ENCODE peak calls at places on chromosomes 3 and 15, in six cellular contexts. One of them, this sample, is unnamed.

GRCh38 chr15:101031203-101031602 is 112.0 kb downstream of the LRRK1 start:
- DNase-seq in RPMI8226: no peak
- DNase-seq in GM10248: no peak
- DNase-seq in stimulated activated CD8-positive, alpha-beta memory T cell treated with anti-CD3 and anti-CD28 coated beads, Interleukin-2, amount 100 ng/mL, for 48 hours: no peak
- DNase-seq in GM20000: no peak
- DNase-seq in stimulated activated CD4-positive, alpha-beta T cell treated with anti-CD3 and anti-CD28 coated beads, Interleukin-15, amount 100 ng/mL, for 1 hour: no peak
- DNase-seq in this sample: no peak

GRCh38 chr3:151428386-151428785 is 32.5 kb downstream of the IGSF10 start:
- DNase-seq in RPMI8226: no peak
- DNase-seq in GM10248: no peak
- DNase-seq in stimulated activated CD8-positive, alpha-beta memory T cell treated with anti-CD3 and anti-CD28 coated beads, Interleukin-2, amount 100 ng/mL, for 48 hours: no peak
- DNase-seq in GM20000: no peak
- DNase-seq in stimulated activated CD4-positive, alpha-beta T cell treated with anti-CD3 and anti-CD28 coated beads, Interleukin-15, amount 100 ng/mL, for 1 hour: no peak
- DNase-seq in this sample: no peak

GRCh38 chr15:80059786-80060489 is 462 bp downstream of the ZFAND6 start:
- DNase-seq in RPMI8226: peak; percentile 88
- DNase-seq in GM10248: peak; percentile 79
- DNase-seq in stimulated activated CD8-positive, alpha-beta memory T cell treated with anti-CD3 and anti-CD28 coated beads, Interleukin-2, amount 100 ng/mL, for 48 hours: peak; percentile 73
- DNase-seq in GM20000: peak; percentile 90
- DNase-seq in stimulated activated CD4-positive, alpha-beta T cell treated with anti-CD3 and anti-CD28 coated beads, Interleukin-15, amount 100 ng/mL, for 1 hour: no peak
- DNase-seq in this sample: peak; percentile 38

GRCh38 chr3:4741404-4742307 is 237.6 kb upstream of the BHLHE40 start:
- DNase-seq in RPMI8226: no peak
- DNase-seq in GM10248: no peak
- DNase-seq in stimulated activated CD8-positive, alpha-beta memory T cell treated with anti-CD3 and anti-CD28 coated beads, Interleukin-2, amount 100 ng/mL, for 48 hours: no peak
- DNase-seq in GM20000: no peak
- DNase-seq in stimulated activated CD4-positive, alpha-beta T cell treated with anti-CD3 and anti-CD28 coated beads, Interleukin-15, amount 100 ng/mL, for 1 hour: no peak
- DNase-seq in this sample: no peak

GRCh38 chr3:30826381-30827061 is 67.9 kb downstream of the GADL1 start:
- DNase-seq in RPMI8226: no peak
- DNase-seq in GM10248: no peak
- DNase-seq in stimulated activated CD8-positive, alpha-beta memory T cell treated with anti-CD3 and anti-CD28 coated beads, Interleukin-2, amount 100 ng/mL, for 48 hours: no peak
- DNase-seq in GM20000: no peak
- DNase-seq in stimulated activated CD4-positive, alpha-beta T cell treated with anti-CD3 and anti-CD28 coated beads, Interleukin-15, amount 100 ng/mL, for 1 hour: no peak
- DNase-seq in this sample: no peak

GRCh38 chr3:57793737-57794187 is 37.7 kb downstream of the SLMAP start:
- DNase-seq in RPMI8226: no peak
- DNase-seq in GM10248: no peak
- DNase-seq in stimulated activated CD8-positive, alpha-beta memory T cell treated with anti-CD3 and anti-CD28 coated beads, Interleukin-2, amount 100 ng/mL, for 48 hours: no peak
- DNase-seq in GM20000: no peak
- DNase-seq in stimulated activated CD4-positive, alpha-beta T cell treated with anti-CD3 and anti-CD28 coated beads, Interleukin-15, amount 100 ng/mL, for 1 hour: no peak
- DNase-seq in this sample: no peak

GRCh38 chr15:28117591-28117990 is 18.5 kb upstream of the OCA2 start:
- DNase-seq in RPMI8226: no peak
- DNase-seq in GM10248: no peak
- DNase-seq in stimulated activated CD8-positive, alpha-beta memory T cell treated with anti-CD3 and anti-CD28 coated beads, Interleukin-2, amount 100 ng/mL, for 48 hours: no peak
- DNase-seq in GM20000: no peak
- DNase-seq in stimulated activated CD4-positive, alpha-beta T cell treated with anti-CD3 and anti-CD28 coated beads, Interleukin-15, amount 100 ng/mL, for 1 hour: no peak
- DNase-seq in this sample: no peak

GRCh38 chr3:167350245-167350862 is 29.7 kb downstream of the ZBBX start:
- DNase-seq in RPMI8226: peak; percentile 57
- DNase-seq in GM10248: no peak
- DNase-seq in stimulated activated CD8-positive, alpha-beta memory T cell treated with anti-CD3 and anti-CD28 coated beads, Interleukin-2, amount 100 ng/mL, for 48 hours: no peak
- DNase-seq in GM20000: peak; percentile 3
- DNase-seq in stimulated activated CD4-positive, alpha-beta T cell treated with anti-CD3 and anti-CD28 coated beads, Interleukin-15, amount 100 ng/mL, for 1 hour: no peak
- DNase-seq in this sample: peak; percentile 2

GRCh38 chr3:177802151-177802900 is 605.0 kb upstream of the TBL1XR1 start:
- DNase-seq in RPMI8226: no peak
- DNase-seq in GM10248: no peak
- DNase-seq in stimulated activated CD8-positive, alpha-beta memory T cell treated with anti-CD3 and anti-CD28 coated beads, Interleukin-2, amount 100 ng/mL, for 48 hours: no peak
- DNase-seq in GM20000: no peak
- DNase-seq in stimulated activated CD4-positive, alpha-beta T cell treated with anti-CD3 and anti-CD28 coated beads, Interleukin-15, amount 100 ng/mL, for 1 hour: no peak
- DNase-seq in this sample: no peak

GRCh38 chr15:99421172-99421656 is 144.6 kb upstream of the MEF2A start:
- DNase-seq in RPMI8226: no peak
- DNase-seq in GM10248: no peak
- DNase-seq in stimulated activated CD8-positive, alpha-beta memory T cell treated with anti-CD3 and anti-CD28 coated beads, Interleukin-2, amount 100 ng/mL, for 48 hours: no peak
- DNase-seq in GM20000: no peak
- DNase-seq in stimulated activated CD4-positive, alpha-beta T cell treated with anti-CD3 and anti-CD28 coated beads, Interleukin-15, amount 100 ng/mL, for 1 hour: peak; percentile 31
- DNase-seq in this sample: peak; percentile 70

GRCh38 chr3:67529337-67529736 is 125.1 kb downstream of the SUCLG2 start:
- DNase-seq in RPMI8226: no peak
- DNase-seq in GM10248: no peak
- DNase-seq in stimulated activated CD8-positive, alpha-beta memory T cell treated with anti-CD3 and anti-CD28 coated beads, Interleukin-2, amount 100 ng/mL, for 48 hours: no peak
- DNase-seq in GM20000: no peak
- DNase-seq in stimulated activated CD4-positive, alpha-beta T cell treated with anti-CD3 and anti-CD28 coated beads, Interleukin-15, amount 100 ng/mL, for 1 hour: no peak
- DNase-seq in this sample: no peak

GRCh38 chr3:14646589-14647413 is 4.8 kb upstream of the CCDC174 start:
- DNase-seq in RPMI8226: no peak
- DNase-seq in GM10248: no peak
- DNase-seq in stimulated activated CD8-positive, alpha-beta memory T cell treated with anti-CD3 and anti-CD28 coated beads, Interleukin-2, amount 100 ng/mL, for 48 hours: no peak
- DNase-seq in GM20000: no peak
- DNase-seq in stimulated activated CD4-positive, alpha-beta T cell treated with anti-CD3 and anti-CD28 coated beads, Interleukin-15, amount 100 ng/mL, for 1 hour: no peak
- DNase-seq in this sample: no peak

GRCh38 chr3:54989023-54989380 is 61.1 kb upstream of the LRTM1 start:
- DNase-seq in RPMI8226: no peak
- DNase-seq in GM10248: no peak
- DNase-seq in stimulated activated CD8-positive, alpha-beta memory T cell treated with anti-CD3 and anti-CD28 coated beads, Interleukin-2, amount 100 ng/mL, for 48 hours: no peak
- DNase-seq in GM20000: no peak
- DNase-seq in stimulated activated CD4-positive, alpha-beta T cell treated with anti-CD3 and anti-CD28 coated beads, Interleukin-15, amount 100 ng/mL, for 1 hour: no peak
- DNase-seq in this sample: no peak

GRCh38 chr3:76131396-76132153 is 346.2 kb upstream of the ZNF717 start:
- DNase-seq in RPMI8226: no peak
- DNase-seq in GM10248: no peak
- DNase-seq in stimulated activated CD8-positive, alpha-beta memory T cell treated with anti-CD3 and anti-CD28 coated beads, Interleukin-2, amount 100 ng/mL, for 48 hours: no peak
- DNase-seq in GM20000: no peak
- DNase-seq in stimulated activated CD4-positive, alpha-beta T cell treated with anti-CD3 and anti-CD28 coated beads, Interleukin-15, amount 100 ng/mL, for 1 hour: no peak
- DNase-seq in this sample: no peak

GRCh38 chr3:45480218-45480617 is 91.8 kb downstream of the LARS2 start:
- DNase-seq in RPMI8226: no peak
- DNase-seq in GM10248: no peak
- DNase-seq in stimulated activated CD8-positive, alpha-beta memory T cell treated with anti-CD3 and anti-CD28 coated beads, Interleukin-2, amount 100 ng/mL, for 48 hours: no peak
- DNase-seq in GM20000: no peak
- DNase-seq in stimulated activated CD4-positive, alpha-beta T cell treated with anti-CD3 and anti-CD28 coated beads, Interleukin-15, amount 100 ng/mL, for 1 hour: no peak
- DNase-seq in this sample: peak; percentile 35

GRCh38 chr3:177676148-177676547 is 478.9 kb upstream of the TBL1XR1 start:
- DNase-seq in RPMI8226: no peak
- DNase-seq in GM10248: no peak
- DNase-seq in stimulated activated CD8-positive, alpha-beta memory T cell treated with anti-CD3 and anti-CD28 coated beads, Interleukin-2, amount 100 ng/mL, for 48 hours: no peak
- DNase-seq in GM20000: no peak
- DNase-seq in stimulated activated CD4-positive, alpha-beta T cell treated with anti-CD3 and anti-CD28 coated beads, Interleukin-15, amount 100 ng/mL, for 1 hour: no peak
- DNase-seq in this sample: no peak

GRCh38 chr3:24368605-24369004 is 126.0 kb downstream of the THRB start:
- DNase-seq in RPMI8226: no peak
- DNase-seq in GM10248: no peak
- DNase-seq in stimulated activated CD8-positive, alpha-beta memory T cell treated with anti-CD3 and anti-CD28 coated beads, Interleukin-2, amount 100 ng/mL, for 48 hours: no peak
- DNase-seq in GM20000: no peak
- DNase-seq in stimulated activated CD4-positive, alpha-beta T cell treated with anti-CD3 and anti-CD28 coated beads, Interleukin-15, amount 100 ng/mL, for 1 hour: no peak
- DNase-seq in this sample: no peak

GRCh38 chr15:62783303-62783957 is 259.1 kb upstream of the TPM1 start:
- DNase-seq in RPMI8226: no peak
- DNase-seq in GM10248: no peak
- DNase-seq in stimulated activated CD8-positive, alpha-beta memory T cell treated with anti-CD3 and anti-CD28 coated beads, Interleukin-2, amount 100 ng/mL, for 48 hours: no peak
- DNase-seq in GM20000: no peak
- DNase-seq in stimulated activated CD4-positive, alpha-beta T cell treated with anti-CD3 and anti-CD28 coated beads, Interleukin-15, amount 100 ng/mL, for 1 hour: no peak
- DNase-seq in this sample: no peak

GRCh38 chr3:168876346-168877035 is 780.8 kb upstream of the GOLIM4 start:
- DNase-seq in RPMI8226: no peak
- DNase-seq in GM10248: no peak
- DNase-seq in stimulated activated CD8-positive, alpha-beta memory T cell treated with anti-CD3 and anti-CD28 coated beads, Interleukin-2, amount 100 ng/mL, for 48 hours: no peak
- DNase-seq in GM20000: no peak
- DNase-seq in stimulated activated CD4-positive, alpha-beta T cell treated with anti-CD3 and anti-CD28 coated beads, Interleukin-15, amount 100 ng/mL, for 1 hour: no peak
- DNase-seq in this sample: no peak

GRCh38 chr15:70401709-70402108 is 304.0 kb upstream of the TLE3 start:
- DNase-seq in RPMI8226: no peak
- DNase-seq in GM10248: no peak
- DNase-seq in stimulated activated CD8-positive, alpha-beta memory T cell treated with anti-CD3 and anti-CD28 coated beads, Interleukin-2, amount 100 ng/mL, for 48 hours: no peak
- DNase-seq in GM20000: no peak
- DNase-seq in stimulated activated CD4-positive, alpha-beta T cell treated with anti-CD3 and anti-CD28 coated beads, Interleukin-15, amount 100 ng/mL, for 1 hour: no peak
- DNase-seq in this sample: no peak

GRCh38 chr3:149646181-149646766 is 11.6 kb downstream of the WWTR1 start:
- DNase-seq in RPMI8226: no peak
- DNase-seq in GM10248: no peak
- DNase-seq in stimulated activated CD8-positive, alpha-beta memory T cell treated with anti-CD3 and anti-CD28 coated beads, Interleukin-2, amount 100 ng/mL, for 48 hours: no peak
- DNase-seq in GM20000: no peak
- DNase-seq in stimulated activated CD4-positive, alpha-beta T cell treated with anti-CD3 and anti-CD28 coated beads, Interleukin-15, amount 100 ng/mL, for 1 hour: no peak
- DNase-seq in this sample: no peak

GRCh38 chr3:148042663-148043445 is 633.7 kb downstream of the ZIC1 start:
- DNase-seq in RPMI8226: no peak
- DNase-seq in GM10248: no peak
- DNase-seq in stimulated activated CD8-positive, alpha-beta memory T cell treated with anti-CD3 and anti-CD28 coated beads, Interleukin-2, amount 100 ng/mL, for 48 hours: no peak
- DNase-seq in GM20000: no peak
- DNase-seq in stimulated activated CD4-positive, alpha-beta T cell treated with anti-CD3 and anti-CD28 coated beads, Interleukin-15, amount 100 ng/mL, for 1 hour: no peak
- DNase-seq in this sample: no peak

GRCh38 chr3:14823910-14824629 is 5.3 kb downstream of the FGD5 start:
- DNase-seq in RPMI8226: no peak
- DNase-seq in GM10248: no peak
- DNase-seq in stimulated activated CD8-positive, alpha-beta memory T cell treated with anti-CD3 and anti-CD28 coated beads, Interleukin-2, amount 100 ng/mL, for 48 hours: no peak
- DNase-seq in GM20000: no peak
- DNase-seq in stimulated activated CD4-positive, alpha-beta T cell treated with anti-CD3 and anti-CD28 coated beads, Interleukin-15, amount 100 ng/mL, for 1 hour: no peak
- DNase-seq in this sample: no peak

GRCh38 chr15:47843124-47843663 is 125.9 kb downstream of the SEMA6D start:
- DNase-seq in RPMI8226: no peak
- DNase-seq in GM10248: no peak
- DNase-seq in stimulated activated CD8-positive, alpha-beta memory T cell treated with anti-CD3 and anti-CD28 coated beads, Interleukin-2, amount 100 ng/mL, for 48 hours: no peak
- DNase-seq in GM20000: no peak
- DNase-seq in stimulated activated CD4-positive, alpha-beta T cell treated with anti-CD3 and anti-CD28 coated beads, Interleukin-15, amount 100 ng/mL, for 1 hour: no peak
- DNase-seq in this sample: no peak

GRCh38 chr3:146550743-146551510 is 6.5 kb upstream of the PLSCR1 start:
- DNase-seq in RPMI8226: no peak
- DNase-seq in GM10248: peak; percentile 26
- DNase-seq in stimulated activated CD8-positive, alpha-beta memory T cell treated with anti-CD3 and anti-CD28 coated beads, Interleukin-2, amount 100 ng/mL, for 48 hours: no peak
- DNase-seq in GM20000: peak; percentile 34
- DNase-seq in stimulated activated CD4-positive, alpha-beta T cell treated with anti-CD3 and anti-CD28 coated beads, Interleukin-15, amount 100 ng/mL, for 1 hour: no peak
- DNase-seq in this sample: no peak

GRCh38 chr3:66039590-66039887 is 821 bp upstream of the MAGI1 start:
- DNase-seq in RPMI8226: peak; percentile 34
- DNase-seq in GM10248: peak; percentile 17
- DNase-seq in stimulated activated CD8-positive, alpha-beta memory T cell treated with anti-CD3 and anti-CD28 coated beads, Interleukin-2, amount 100 ng/mL, for 48 hours: no peak
- DNase-seq in GM20000: peak; percentile 35
- DNase-seq in stimulated activated CD4-positive, alpha-beta T cell treated with anti-CD3 and anti-CD28 coated beads, Interleukin-15, amount 100 ng/mL, for 1 hour: no peak
- DNase-seq in this sample: peak; percentile 20

GRCh38 chr3:187044871-187045552 is 94.3 kb downstream of the RPL39L start:
- DNase-seq in RPMI8226: no peak
- DNase-seq in GM10248: no peak
- DNase-seq in stimulated activated CD8-positive, alpha-beta memory T cell treated with anti-CD3 and anti-CD28 coated beads, Interleukin-2, amount 100 ng/mL, for 48 hours: no peak
- DNase-seq in GM20000: no peak
- DNase-seq in stimulated activated CD4-positive, alpha-beta T cell treated with anti-CD3 and anti-CD28 coated beads, Interleukin-15, amount 100 ng/mL, for 1 hour: no peak
- DNase-seq in this sample: no peak

This sample was measured in HuH-7.5.